ENCODE peak calls at places on chromosomes 1 and 21, in four cellular contexts. Y is GM23248; O is naive thymus-derived CD4-positive, alpha-beta T cell; G is mucosa of descending colon. N is an unnamed sample. For H3K9me3, the result is how much of the 10 kb centered on the place peaks cover.

GRCh38 chr21:34817821-34818662 is 149.2 kb downstream of the CLIC6 start:
- DNase-seq in Y (no peak), O (no peak), G (no peak), N (no peak)

GRCh38 chr1:54139711-54140110 is 13.1 kb downstream of the CDCP2 start:
- DNase-seq in Y (no peak), O (no peak), G (no peak), N (no peak)

GRCh38 chr21:45001134-45002095 is 61.6 kb downstream of the SLX9 start:
- DNase-seq in Y (peak), O (no peak), G (peak), N (no peak)

GRCh38 chr1:168372857-168373520 is 92.3 kb downstream of the TBX19 start:
- DNase-seq in Y (no peak), O (no peak), G (no peak), N (no peak)

GRCh38 chr1:203673550-203674411 is 47.1 kb downstream of the ATP2B4 start:
- DNase-seq in Y (peak), O (peak), G (peak), N (peak)

GRCh38 chr1:180360333-180361075 is 130.4 kb downstream of the LHX4 start:
- DNase-seq in Y (peak), O (no peak), G (no peak), N (no peak)

GRCh38 chr1:216221260-216221700 is 202.0 kb downstream of the USH2A start:
- DNase-seq in Y (peak), O (no peak), G (no peak), N (no peak)

GRCh38 chr1:78033797-78034172 is 12.0 kb upstream of the GIPC2 start:
- DNase-seq in Y (no peak), O (no peak), G (no peak), N (no peak)

GRCh38 chr21:17463441-17463840 is 49.4 kb upstream of the CXADR start:
- DNase-seq in Y (peak), O (no peak), G (no peak), N (no peak)

GRCh38 chr21:28454978-28455600 is 537.6 kb downstream of the LTN1 start:
- DNase-seq in Y (peak), O (no peak), G (no peak), N (no peak)

GRCh38 chr1:7421471-7422075 is 349.5 kb upstream of the VAMP3 start:
- DNase-seq in Y (no peak), O (no peak), G (peak), N (no peak)

GRCh38 chr1:112514901-112515300 is 6.1 kb downstream of the WNT2B start:
- DNase-seq in Y (no peak), O (no peak), G (no peak), N (no peak)

GRCh38 chr1:54791880-54792522 is 9.1 kb downstream of the TTC22 start:
- DNase-seq in Y (no peak), O (no peak), G (no peak), N (no peak)

GRCh38 chr1:64545118-64545916 is 75.4 kb downstream of the CACHD1 start:
- DNase-seq in Y (peak), O (peak), G (no peak), N (no peak)

GRCh38 chr1:234617135-234617985 is 7.4 kb upstream of the IRF2BP2 start:
- DNase-seq in Y (peak), O (no peak), G (no peak), N (no peak)

GRCh38 chr1:219928791-219929118 is 398 bp upstream of the SLC30A10 start:
- DNase-seq in Y (no peak), O (no peak), G (peak), N (no peak)

GRCh38 chr1:27348861-27349783 is 7.3 kb downstream of the SYTL1 start:
- DNase-seq in Y (peak), O (no peak), G (peak), N (no peak)

GRCh38 chr1:29271724-29272123 is 35.4 kb downstream of the PTPRU start:
- DNase-seq in Y (peak), O (no peak), G (peak), N (no peak)

GRCh38 chr1:54207287-54207686 is 7.3 kb downstream of the MRPL37 start:
- DNase-seq in Y (no peak), O (no peak), G (no peak), N (no peak)

GRCh38 chr1:109977225-109977624 is 7.3 kb upstream of the AHCYL1 start:
- DNase-seq in Y (no peak), O (no peak), G (no peak), N (no peak)

GRCh38 chr1:39574646-39575045 is 1.9 kb downstream of the PABPC4 start:
- DNase-seq in Y (peak), O (no peak), G (no peak), N (no peak)

GRCh38 chr1:180247061-180247460 is 17.0 kb downstream of the LHX4 start:
- DNase-seq in Y (no peak), O (no peak), G (no peak), N (no peak)

GRCh38 chr21:31268090-31268489 is 76.0 kb downstream of the TIAM1 start:
- DNase-seq in Y (no peak), O (no peak), G (no peak), N (no peak)

GRCh38 chr1:155892801-155893200 is 18.3 kb downstream of the RIT1 start:
- DNase-seq in Y (peak), O (no peak), G (no peak), N (no peak)

GRCh38 chr1:206590025-206590834 is 22.0 kb downstream of the EIF2D start:
- DNase-seq in Y (peak), O (no peak), G (no peak), N (no peak)

GRCh38 chr1:59685101-59685500 is 129.6 kb upstream of the HOOK1 start:
- DNase-seq in Y (no peak), O (no peak), G (no peak), N (no peak)

DNA sequence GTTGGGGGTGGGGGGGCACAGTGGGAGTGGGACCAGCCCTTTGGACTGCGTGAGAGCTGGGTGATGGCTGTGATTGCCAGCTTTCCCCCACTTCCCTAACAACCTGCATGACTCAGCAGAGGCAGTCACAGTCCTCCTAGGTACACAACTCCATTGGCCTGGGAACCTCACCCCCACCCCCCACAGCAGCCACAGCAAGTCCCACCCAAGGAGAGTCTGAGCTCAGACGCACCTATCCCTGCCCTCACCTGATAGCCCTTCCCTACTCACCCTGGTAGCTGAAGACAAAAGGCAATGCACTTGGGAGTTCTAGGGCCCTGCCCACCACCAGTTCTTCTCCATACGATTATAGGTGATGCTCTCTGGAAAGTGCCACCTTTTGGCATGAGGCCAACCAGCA is 188.9 kb downstream of the ZNF648 start:
- DNase-seq in Y (no peak), O (no peak), G (no peak), N (no peak)
- H3K9me3 ChIP-seq in Y (under half), O (under half), G (under half), N (under half)

DNA sequence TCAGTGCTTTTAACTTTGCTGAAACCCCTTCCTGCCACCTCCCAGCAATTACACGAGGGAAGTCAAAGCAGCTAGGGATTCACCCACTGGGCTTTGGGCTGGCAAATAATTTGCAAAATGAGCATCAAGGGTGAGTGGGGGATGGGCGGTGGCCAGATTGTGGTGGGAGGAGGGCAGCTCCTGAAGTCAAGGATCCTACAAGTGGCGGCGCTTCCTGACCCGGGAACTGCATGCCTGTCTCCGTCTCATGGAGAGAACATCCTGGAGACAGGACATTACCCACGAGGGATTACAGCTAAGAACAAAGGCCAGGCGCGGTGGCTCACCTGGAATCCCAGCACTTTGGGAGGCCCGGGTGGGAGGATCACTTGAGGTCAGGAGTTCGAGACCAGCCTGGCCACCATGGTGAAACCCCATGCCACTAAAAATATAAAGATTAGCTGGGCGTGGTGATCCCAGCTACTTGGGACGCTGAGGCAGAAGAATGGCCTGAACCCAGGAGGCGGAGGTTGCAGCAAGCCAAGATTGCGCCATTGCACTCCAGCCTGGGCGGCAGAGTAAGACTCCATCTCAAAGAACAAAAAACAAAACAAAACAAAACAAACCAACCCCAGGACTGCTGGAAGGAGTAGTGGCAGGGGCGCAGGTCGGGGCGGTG is 12.9 kb downstream of the TTC34 start:
- DNase-seq in Y (no peak), O (no peak), G (peak), N (no peak)
- H3K9me3 ChIP-seq in Y (under half), O (under half), G (under half), N (under half)

GRCh38 chr1:246978281-246978680 is 29.6 kb downstream of the ZNF695 start:
- DNase-seq in Y (no peak), O (no peak), G (no peak), N (no peak)
- H3K9me3 ChIP-seq in Y (under half), O (under half), G (half or more), N (under half)

GRCh38 chr1:238343869-238344268 is 453.1 kb upstream of the ZP4 start:
- DNase-seq in Y (no peak), O (no peak), G (no peak), N (no peak)
- H3K9me3 ChIP-seq in Y (under half), O (under half), G (under half), N (under half)

DNA sequence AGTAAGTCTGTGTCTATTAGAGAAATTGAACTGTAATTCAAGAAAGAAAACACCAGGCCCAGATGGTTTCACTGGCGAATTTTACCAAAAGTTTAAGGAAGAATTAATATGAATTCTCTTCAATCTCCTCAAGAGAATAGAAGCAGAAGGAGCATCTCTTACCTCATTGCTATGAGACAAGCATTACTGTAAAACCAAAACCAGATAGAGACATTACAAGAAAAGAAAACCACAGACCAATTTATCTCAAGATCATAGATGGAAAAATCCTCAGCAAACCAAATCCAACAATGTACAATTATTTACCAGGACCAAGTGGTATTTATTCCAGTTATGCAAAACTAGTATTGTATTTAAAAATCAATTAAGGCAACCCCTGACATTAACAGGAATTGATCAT is 160.6 kb downstream of the LIPI start:
- DNase-seq in Y (no peak), O (no peak), G (no peak), N (no peak)
- H3K9me3 ChIP-seq in Y (under half), O (under half), G (under half), N (under half)

GRCh38 chr1:152444045-152444444 is 30.0 kb upstream of the CRNN start:
- DNase-seq in Y (no peak), O (no peak), G (no peak), N (no peak)
- H3K9me3 ChIP-seq in Y (under half), O (under half), G (under half), N (under half)

GRCh38 chr1:84603941-84604830 is 29.9 kb upstream of the CTBS start:
- DNase-seq in Y (peak), O (no peak), G (no peak), N (no peak)
- H3K9me3 ChIP-seq in Y (under half), O (under half), G (under half), N (under half)

N was measured in T-helper 17 cell.